ENCODE peak calls at places on chromosomes 5 and 9, in five cellular contexts. Y is neuronal stem cell, G is trophoblast cell, I is IMR-90, T is mesendoderm. D is an unnamed sample.

GRCh38 chr5:87829214-87829551 is 416.5 kb upstream of the CCNH start:
- DNase-seq in T (no peak), G (no peak), Y (no peak), I (no peak), D (no peak)

GRCh38 chr5:154756871-154757646 is 1.9 kb downstream of the LARP1 start:
- DNase-seq in Y (peak; percentile 23), G (no peak), I (peak; percentile 30), T (peak; percentile 61), D (no peak)

GRCh38 chr5:139690385-139691274 is 42.5 kb downstream of the CXXC5 start:
- DNase-seq in G (no peak), I (peak; percentile 61), T (peak; percentile 64), Y (no peak), D (no peak)

GRCh38 chr9:71098801-71099200 is 22.6 kb downstream of the TRPM3 start:
- DNase-seq in Y (no peak), G (no peak), T (no peak), I (no peak), D (no peak)

GRCh38 chr5:146962801-146963355 is 84.3 kb upstream of the PPP2R2B start:
- DNase-seq in T (no peak), Y (no peak), I (peak; percentile 39), G (no peak), D (no peak)

GRCh38 chr9:26551971-26552370 is 340.6 kb downstream of the CAAP1 start:
- DNase-seq in Y (no peak), G (no peak), I (no peak), T (no peak), D (no peak)

GRCh38 chr9:87607859-87608258 is 110.2 kb downstream of the DAPK1 start:
- DNase-seq in T (no peak), Y (no peak), G (no peak), I (no peak), D (no peak)

GRCh38 chr5:60578295-60578694 is 121.7 kb downstream of the DEPDC1B start:
- DNase-seq in T (peak; percentile 25), G (peak; percentile 11), Y (no peak), I (no peak), D (no peak)

GRCh38 chr9:97615439-97616072 is 17.6 kb downstream of the TSTD2 start:
- DNase-seq in T (peak; percentile 61), G (peak; percentile 43), Y (peak; percentile 47), I (peak; percentile 54), D (no peak)

GRCh38 chr5:77204967-77205366 is 5.5 kb upstream of the PDE8B start:
- DNase-seq in T (no peak), Y (no peak), I (no peak), G (no peak), D (no peak)

GRCh38 chr5:163867324-163867723 is 361.9 kb downstream of the MAT2B start:
- DNase-seq in G (no peak), T (no peak), I (peak; percentile 64), Y (no peak), D (no peak)

GRCh38 chr9:38732849-38733248 is 12.9 kb upstream of the FAM240B start:
- DNase-seq in I (no peak), G (no peak), T (no peak), Y (no peak), D (no peak)

GRCh38 chr5:109354761-109355160 is 55.0 kb downstream of the PJA2 start:
- DNase-seq in G (peak; percentile 0), T (no peak), I (no peak), Y (no peak), D (no peak)

GRCh38 chr5:112068593-112068992 is 311.6 kb upstream of the NREP start:
- DNase-seq in G (no peak), T (no peak), Y (no peak), I (no peak), D (no peak)

GRCh38 chr9:135123735-135124134 is 36.3 kb downstream of the OLFM1 start:
- DNase-seq in G (no peak), T (no peak), Y (no peak), I (no peak), D (no peak)

GRCh38 chr5:2756211-2756746 is 4.8 kb upstream of the IRX2 start:
- DNase-seq in I (peak; percentile 9), Y (no peak), T (peak; percentile 96), G (no peak), D (peak; percentile 91)

GRCh38 chr9:103242486-103242885 is 247.4 kb downstream of the CYLC2 start:
- DNase-seq in T (no peak), I (no peak), Y (no peak), G (no peak), D (no peak)

GRCh38 chr5:169576181-169576598 is 7.4 kb upstream of the SPDL1 start:
- DNase-seq in G (peak; percentile 57), Y (no peak), T (no peak), I (peak; percentile 87), D (no peak)

GRCh38 chr9:137311971-137312851 is 10.1 kb upstream of the NRARP start:
- DNase-seq in T (no peak), Y (no peak), I (no peak), G (no peak), D (no peak)

GRCh38 chr5:94240064-94240463 is 378.3 kb downstream of the KIAA0825 start:
- DNase-seq in T (no peak), G (no peak), Y (no peak), I (no peak), D (no peak)

GRCh38 chr9:114431003-114431402 is 43.2 kb upstream of the AKNA start:
- DNase-seq in Y (no peak), G (no peak), T (no peak), I (no peak), D (peak; percentile 10)

GRCh38 chr9:129673602-129674001 is 8.2 kb downstream of the PRRX2 start:
- DNase-seq in T (no peak), G (no peak), Y (no peak), I (no peak), D (no peak)

GRCh38 chr5:68446070-68446357 is 230.5 kb downstream of the PIK3R1 start:
- DNase-seq in Y (no peak), T (peak; percentile 18), G (no peak), I (no peak), D (no peak)

GRCh38 chr5:68447121-68447520 is 231.6 kb downstream of the PIK3R1 start:
- DNase-seq in T (no peak), Y (no peak), G (no peak), I (no peak), D (no peak)

GRCh38 chr5:68445257-68446069 is 229.9 kb downstream of the PIK3R1 start:
- DNase-seq in Y (no peak), T (no peak), I (no peak), G (no peak), D (no peak)

GRCh38 chr5:68447530-68447929 is 232.0 kb downstream of the PIK3R1 start:
- DNase-seq in Y (no peak), T (no peak), G (no peak), I (no peak), D (no peak)

DNA sequence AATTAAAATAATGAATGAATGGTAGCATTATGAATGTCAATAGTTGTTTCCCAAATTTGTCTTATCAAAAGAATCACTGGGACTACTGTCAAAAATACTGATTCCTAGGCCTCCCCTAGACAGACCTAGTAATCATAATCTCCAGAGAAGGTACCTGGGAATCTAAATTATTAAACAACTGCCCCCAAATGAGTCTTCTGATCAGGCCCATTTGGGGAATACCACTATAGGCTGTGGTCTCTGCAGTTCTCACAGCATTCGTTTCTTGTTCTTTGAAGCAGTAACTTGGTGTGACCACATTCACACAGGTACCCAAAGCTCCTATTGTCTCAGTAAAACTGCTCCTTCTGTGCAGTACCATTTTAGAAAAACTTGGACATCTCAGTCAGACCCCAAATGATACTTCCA is 230.9 kb downstream of the PIK3R1 start:
- DNase-seq in G (no peak), T (no peak), Y (no peak), I (no peak), D (no peak)
- H3K27ac ChIP-seq in G (no peak overlapping the region), T (no peak overlapping the region), Y (no peak overlapping the region), I (no peak overlapping the region), D (no peak overlapping the region)

DNA sequence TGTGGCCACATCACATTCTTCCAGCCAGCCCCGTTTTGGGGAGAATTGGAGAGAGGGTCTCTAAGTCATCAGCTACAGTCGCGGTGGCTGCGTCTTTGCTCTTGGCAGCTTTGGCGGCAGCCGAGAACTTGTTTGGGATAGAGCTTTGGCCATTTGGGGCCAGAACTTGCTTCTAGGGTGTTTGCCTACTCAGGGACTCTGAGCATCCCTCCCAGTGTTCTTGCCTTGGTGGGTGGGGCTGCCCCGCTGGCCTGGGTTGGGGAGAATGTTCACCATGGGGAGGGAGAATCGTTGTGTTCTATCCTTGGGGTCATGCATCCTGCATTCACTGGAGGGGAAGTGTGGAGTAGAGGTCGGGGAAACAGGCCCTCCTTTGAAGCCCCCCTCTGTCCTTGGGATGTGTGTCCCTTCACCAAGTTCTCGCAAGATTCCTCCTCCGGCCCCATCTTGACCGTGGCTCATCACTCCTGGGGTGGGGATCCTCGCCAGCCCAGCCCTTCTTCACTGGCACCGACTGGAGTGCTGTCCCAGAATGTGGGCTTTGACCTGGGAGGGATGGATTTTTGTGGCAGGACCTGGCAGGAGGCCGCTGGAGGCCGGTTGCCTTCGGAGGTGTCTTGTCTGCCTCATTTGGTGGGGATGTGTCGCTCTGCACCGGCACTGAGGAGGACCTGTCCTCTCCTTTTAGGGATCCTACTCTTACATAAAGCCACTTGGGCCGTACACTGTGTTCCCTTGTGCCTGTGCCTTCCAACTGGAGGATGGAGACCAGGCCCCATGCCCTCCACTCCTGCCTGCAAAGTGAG is 3.5 kb downstream of the PHF2 start:
- DNase-seq in I (no peak), G (no peak), T (no peak), Y (no peak), D (no peak)
- H3K4ac ChIP-seq in I (no peak overlapping the region), G (peak overlapping the region; percentile 41), T (no peak overlapping the region), Y (no peak overlapping the region), D (no peak overlapping the region)

GRCh38 chr9:120846251-120846869 is 3.6 kb upstream of the PSMD5 start:
- DNase-seq in G (no peak), T (no peak), I (no peak), Y (no peak), D (no peak)

GRCh38 chr9:120842685-120843485 is at the start of gene PSMD5:
- DNase-seq in Y (peak; percentile 97), G (peak; percentile 100), T (peak; percentile 100), I (peak; percentile 100), D (peak; percentile 96)

GRCh38 chr9:120841930-120842684 is 615 bp downstream of the PSMD5 start:
- DNase-seq in T (peak; percentile 28), Y (peak; percentile 23), G (no peak), I (peak; percentile 5), D (no peak)

GRCh38 chr9:120846906-120847305 is 4.2 kb upstream of the PSMD5 start:
- DNase-seq in T (peak; percentile 74), G (no peak), I (peak; percentile 26), Y (no peak), D (no peak)

GRCh38 chr9:120845255-120845654 is 2.5 kb upstream of the PSMD5 start:
- DNase-seq in G (no peak), I (peak; percentile 52), T (no peak), Y (no peak), D (no peak)
- H3K27ac ChIP-seq in G (no peak overlapping the region), I (no peak overlapping the region), T (no peak overlapping the region), Y (no peak overlapping the region), D (no peak overlapping the region)

GRCh38 chr5:38648703-38649291 is 92.4 kb upstream of the LIFR start:
- DNase-seq in G (no peak), I (no peak), T (peak; percentile 55), Y (no peak), D (no peak)
- H3K4ac ChIP-seq in G (no peak overlapping the region), I (no peak overlapping the region), T (no peak overlapping the region), Y (no peak overlapping the region), D (no peak overlapping the region)

GRCh38 chr5:62432618-62433064 is 20.1 kb downstream of the IPO11 start:
- DNase-seq in T (no peak), Y (no peak), G (no peak), I (no peak), D (no peak)
- H3K27ac ChIP-seq in T (no peak overlapping the region), Y (no peak overlapping the region), G (no peak overlapping the region), I (no peak overlapping the region), D (no peak overlapping the region)